ENCODE peak calls at places on chromosomes 1 and 21, in five cellular contexts. N, F, W, T and O are unnamed samples.

GRCh38 chr1:63774617-63775417 is 1.0 kb downstream of the ROR1 start:
- DNase-seq in T (peak), F (no peak), N (no peak), W (peak), O (peak)

GRCh38 chr1:222065234-222065633 is 323.3 kb upstream of the DUSP10 start:
- DNase-seq in N (no peak), T (no peak), W (no peak), F (no peak), O (no peak)

GRCh38 chr1:188769181-188769580 is 1708.5 kb downstream of the BRINP3 start:
- DNase-seq in F (no peak), T (no peak), N (no peak), W (no peak), O (no peak)

GRCh38 chr1:107867892-107868291 is 97.1 kb downstream of the VAV3 start:
- DNase-seq in F (no peak), W (no peak), T (no peak), N (no peak), O (no peak)

GRCh38 chr1:178341218-178341956 is 155.4 kb downstream of the CLEC20A start:
- DNase-seq in F (no peak), T (peak), W (peak), N (no peak), O (peak)

GRCh38 chr1:154342836-154343472 is 17.6 kb downstream of the ATP8B2 start:
- DNase-seq in F (no peak), T (no peak), W (no peak), N (no peak), O (no peak)

GRCh38 chr1:90534669-90535379 is 182.3 kb downstream of the BARHL2 start:
- DNase-seq in W (no peak), F (no peak), T (no peak), N (no peak), O (no peak)

GRCh38 chr1:109229531-109230127 is 15.9 kb downstream of the SARS1 start:
- DNase-seq in F (no peak), T (peak), N (no peak), W (no peak), O (no peak)

GRCh38 chr1:116433283-116434257 is 60.5 kb downstream of the ATP1A1 start:
- DNase-seq in W (no peak), F (peak), T (no peak), N (peak), O (no peak)

GRCh38 chr1:226912587-226913176 is 27.4 kb upstream of the COQ8A start:
- DNase-seq in N (peak), W (peak), T (peak), F (peak), O (peak)

DNA sequence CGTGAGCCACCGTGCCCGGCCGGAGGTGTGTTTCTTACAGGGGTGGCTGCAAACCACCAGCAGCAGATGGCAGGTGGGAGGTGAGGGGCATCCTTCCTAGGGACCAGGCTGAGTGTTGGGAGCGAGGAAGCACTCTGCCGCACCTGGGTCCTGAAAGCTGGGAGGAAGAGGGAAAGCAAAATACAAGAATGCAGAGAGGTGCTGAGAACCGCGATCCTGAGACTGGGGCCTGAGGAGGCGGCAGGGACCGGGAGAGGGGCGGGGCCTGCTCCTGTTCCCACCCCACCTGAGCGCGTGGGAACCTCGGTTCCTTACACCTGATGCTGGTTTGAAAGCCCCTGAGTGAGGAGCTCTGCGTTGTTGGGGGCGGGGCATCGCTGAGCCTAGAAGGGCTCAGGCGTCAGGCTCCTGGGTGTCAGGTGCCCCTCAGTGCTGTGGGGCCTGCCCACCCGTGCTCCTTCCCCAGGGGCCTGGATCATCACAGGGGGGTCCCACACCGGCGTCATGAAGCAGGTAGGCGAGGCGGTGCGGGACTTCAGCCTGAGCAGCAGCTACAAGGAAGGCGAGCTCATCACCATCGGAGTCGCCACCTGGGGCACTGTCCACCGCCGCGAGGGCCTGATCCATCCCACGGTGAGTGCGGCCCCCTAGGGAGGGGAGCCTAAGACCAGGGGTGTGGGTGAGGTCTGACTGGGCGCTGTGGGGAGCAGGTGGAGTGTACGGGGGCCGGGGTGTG is 15.5 kb downstream of the TRPM2 start:
- DNase-seq in T (peak), W (no peak), N (no peak), F (peak), O (peak)
- TF ChIP-seq JUN in T (no peak), W (no peak), N (no peak), F (no peak), O (no peak)

GRCh38 chr1:231581859-231582258 is 44.7 kb upstream of the DISC1 start:
- DNase-seq in W (no peak), T (no peak), F (no peak), N (no peak), O (no peak)
- TF ChIP-seq POLR2A in W (no peak), T (no peak), F (no peak), N (no peak), O (no peak)

DNA sequence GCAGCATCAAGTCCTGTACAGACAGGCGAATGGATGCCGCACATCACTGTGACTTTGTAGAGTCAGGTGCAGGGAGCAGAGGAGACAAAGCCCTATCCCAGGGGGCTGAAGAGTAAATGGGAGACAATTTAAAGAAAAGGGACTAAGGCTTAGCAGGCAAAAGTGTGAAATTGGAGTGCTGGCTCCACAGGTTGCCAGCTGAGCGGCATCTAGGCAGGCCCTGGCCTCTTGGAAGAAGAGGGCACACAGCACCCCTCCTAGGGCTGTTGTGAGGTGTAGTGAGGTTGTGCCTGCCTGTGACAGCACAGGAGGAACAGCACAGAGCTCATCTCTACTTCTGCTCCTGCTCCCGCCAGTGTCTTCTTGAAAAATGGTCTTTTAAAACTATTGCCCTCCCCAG is 47.3 kb downstream of the TENT5C start:
- DNase-seq in F (no peak), W (no peak), T (no peak), N (no peak), O (no peak)
- TF ChIP-seq JUN in F (no peak), W (no peak), T (no peak), N (no peak), O (no peak)

GRCh38 chr1:210625715-210626114 is 297.0 kb downstream of the HHAT start:
- DNase-seq in W (no peak), F (no peak), N (no peak), T (no peak), O (no peak)
- TF ChIP-seq POLR2A in W (no peak), F (no peak), N (no peak), T (no peak), O (no peak)

DNA sequence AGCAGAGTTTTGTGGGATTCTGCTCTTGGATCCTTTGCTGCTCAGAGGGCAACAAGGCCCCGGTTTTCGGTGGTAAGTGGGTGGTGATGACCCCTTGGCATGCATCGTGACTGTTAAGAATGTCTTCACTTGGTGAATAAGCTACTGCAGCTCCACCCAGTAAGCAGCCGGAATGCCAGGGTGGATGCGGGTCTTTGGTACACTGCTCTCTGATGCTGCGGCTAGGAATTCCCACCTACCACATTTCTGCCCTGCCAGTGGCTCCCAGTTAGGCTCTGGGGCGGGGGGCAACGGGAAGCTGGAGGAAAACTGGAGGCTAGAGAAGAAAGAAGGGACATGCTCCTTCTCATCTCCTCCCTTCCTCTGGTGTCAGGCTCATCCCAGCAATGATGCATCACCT is 180.4 kb upstream of the GALNT2 start:
- DNase-seq in F (no peak), T (peak), W (no peak), N (no peak), O (no peak)
- TF ChIP-seq JUN in F (no peak), T (no peak), W (no peak), N (no peak), O (no peak)